ENCODE peak calls at places on chromosomes 1 and 21, in nine cellular contexts. One of them, this sample, is unnamed.

GRCh38 chr1:154595621-154596020 is 12.4 kb downstream of the ADAR start:
- DNase-seq in pancreas: no peak
- DNase-seq in A673: no peak
- DNase-seq in HepG2: no peak
- DNase-seq in epithelial cell of esophagus: peak
- DNase-seq in gastrocnemius medialis: no peak
- DNase-seq in body of pancreas: no peak
- DNase-seq in GM23248: peak
- DNase-seq in lower leg skin: no peak
- DNase-seq in this sample: no peak

GRCh38 chr1:221565718-221566117 is 176.2 kb downstream of the DUSP10 start:
- DNase-seq in pancreas: no peak
- DNase-seq in A673: no peak
- DNase-seq in HepG2: no peak
- DNase-seq in epithelial cell of esophagus: no peak
- DNase-seq in gastrocnemius medialis: peak
- DNase-seq in body of pancreas: no peak
- DNase-seq in GM23248: no peak
- DNase-seq in lower leg skin: no peak
- DNase-seq in this sample: no peak

GRCh38 chr1:89605692-89606091 is 27.2 kb upstream of the LRRC8C start:
- DNase-seq in pancreas: no peak
- DNase-seq in A673: no peak
- DNase-seq in HepG2: peak
- DNase-seq in epithelial cell of esophagus: peak
- DNase-seq in gastrocnemius medialis: no peak
- DNase-seq in body of pancreas: no peak
- DNase-seq in GM23248: peak
- DNase-seq in lower leg skin: no peak
- DNase-seq in this sample: no peak

GRCh38 chr1:76957961-76958360 is 90.7 kb downstream of the ST6GALNAC5 start:
- DNase-seq in pancreas: no peak
- DNase-seq in A673: no peak
- DNase-seq in HepG2: no peak
- DNase-seq in epithelial cell of esophagus: no peak
- DNase-seq in gastrocnemius medialis: no peak
- DNase-seq in body of pancreas: no peak
- DNase-seq in GM23248: no peak
- DNase-seq in lower leg skin: no peak
- DNase-seq in this sample: no peak

GRCh38 chr1:32817815-32818786 is 648 bp downstream of the S100PBP start:
- DNase-seq in pancreas: peak
- DNase-seq in A673: peak
- DNase-seq in HepG2: peak
- DNase-seq in epithelial cell of esophagus: peak
- DNase-seq in gastrocnemius medialis: peak
- DNase-seq in body of pancreas: peak
- DNase-seq in GM23248: peak
- DNase-seq in lower leg skin: peak
- DNase-seq in this sample: peak

GRCh38 chr1:175221548-175222175 is 29.1 kb upstream of the KIAA0040 start:
- DNase-seq in pancreas: peak
- DNase-seq in A673: no peak
- DNase-seq in HepG2: no peak
- DNase-seq in epithelial cell of esophagus: peak
- DNase-seq in gastrocnemius medialis: no peak
- DNase-seq in body of pancreas: peak
- DNase-seq in GM23248: peak
- DNase-seq in lower leg skin: no peak
- DNase-seq in this sample: no peak

GRCh38 chr1:89545264-89546038 is 20.8 kb downstream of the LRRC8B start:
- DNase-seq in pancreas: no peak
- DNase-seq in A673: no peak
- DNase-seq in HepG2: no peak
- DNase-seq in epithelial cell of esophagus: peak
- DNase-seq in gastrocnemius medialis: no peak
- DNase-seq in body of pancreas: no peak
- DNase-seq in GM23248: peak
- DNase-seq in lower leg skin: no peak
- DNase-seq in this sample: no peak

GRCh38 chr1:28374297-28374696 is 4.8 kb downstream of the PHACTR4 start:
- DNase-seq in pancreas: no peak
- DNase-seq in A673: no peak
- DNase-seq in HepG2: no peak
- DNase-seq in epithelial cell of esophagus: peak
- DNase-seq in gastrocnemius medialis: no peak
- DNase-seq in body of pancreas: no peak
- DNase-seq in GM23248: peak
- DNase-seq in lower leg skin: no peak
- DNase-seq in this sample: no peak

GRCh38 chr1:58816072-58816746 is 32.4 kb upstream of the JUN start:
- DNase-seq in pancreas: peak
- DNase-seq in A673: peak
- DNase-seq in HepG2: peak
- DNase-seq in epithelial cell of esophagus: peak
- DNase-seq in gastrocnemius medialis: peak
- DNase-seq in body of pancreas: peak
- DNase-seq in GM23248: peak
- DNase-seq in lower leg skin: peak
- DNase-seq in this sample: peak

GRCh38 chr1:218557731-218558130 is 212.6 kb downstream of the TGFB2 start:
- DNase-seq in pancreas: peak
- DNase-seq in A673: peak
- DNase-seq in HepG2: no peak
- DNase-seq in epithelial cell of esophagus: peak
- DNase-seq in gastrocnemius medialis: no peak
- DNase-seq in body of pancreas: peak
- DNase-seq in GM23248: no peak
- DNase-seq in lower leg skin: no peak
- DNase-seq in this sample: no peak

GRCh38 chr21:16742116-16742515 is 770.7 kb upstream of the CXADR start:
- DNase-seq in pancreas: no peak
- DNase-seq in A673: no peak
- DNase-seq in HepG2: no peak
- DNase-seq in epithelial cell of esophagus: no peak
- DNase-seq in gastrocnemius medialis: no peak
- DNase-seq in body of pancreas: peak
- DNase-seq in GM23248: no peak
- DNase-seq in lower leg skin: peak
- DNase-seq in this sample: no peak

GRCh38 chr21:14040386-14040785 is 170.4 kb downstream of the LIPI start:
- DNase-seq in pancreas: no peak
- DNase-seq in A673: no peak
- DNase-seq in HepG2: no peak
- DNase-seq in epithelial cell of esophagus: no peak
- DNase-seq in gastrocnemius medialis: no peak
- DNase-seq in body of pancreas: no peak
- DNase-seq in GM23248: no peak
- DNase-seq in lower leg skin: no peak
- DNase-seq in this sample: no peak

GRCh38 chr1:58837886-58838285 is 54.0 kb upstream of the JUN start:
- DNase-seq in pancreas: no peak
- DNase-seq in A673: no peak
- DNase-seq in HepG2: no peak
- DNase-seq in epithelial cell of esophagus: no peak
- DNase-seq in gastrocnemius medialis: no peak
- DNase-seq in body of pancreas: no peak
- DNase-seq in GM23248: no peak
- DNase-seq in lower leg skin: no peak
- DNase-seq in this sample: no peak

GRCh38 chr1:58620259-58620658 is 43.2 kb upstream of the TACSTD2 start:
- DNase-seq in pancreas: peak
- DNase-seq in A673: no peak
- DNase-seq in HepG2: peak
- DNase-seq in epithelial cell of esophagus: peak
- DNase-seq in gastrocnemius medialis: no peak
- DNase-seq in body of pancreas: peak
- DNase-seq in GM23248: no peak
- DNase-seq in lower leg skin: no peak
- DNase-seq in this sample: no peak

GRCh38 chr1:227869281-227869842 is 53.9 kb downstream of the PRSS38 start:
- DNase-seq in pancreas: no peak
- DNase-seq in A673: no peak
- DNase-seq in HepG2: no peak
- DNase-seq in epithelial cell of esophagus: no peak
- DNase-seq in gastrocnemius medialis: no peak
- DNase-seq in body of pancreas: no peak
- DNase-seq in GM23248: peak
- DNase-seq in lower leg skin: no peak
- DNase-seq in this sample: no peak

GRCh38 chr1:245686446-245687030 is 531.8 kb downstream of the KIF26B start:
- DNase-seq in pancreas: no peak
- DNase-seq in A673: no peak
- DNase-seq in HepG2: no peak
- DNase-seq in epithelial cell of esophagus: no peak
- DNase-seq in gastrocnemius medialis: no peak
- DNase-seq in body of pancreas: no peak
- DNase-seq in GM23248: no peak
- DNase-seq in lower leg skin: no peak
- DNase-seq in this sample: no peak

GRCh38 chr1:64110924-64111777 is 92.3 kb upstream of the UBE2U start:
- DNase-seq in pancreas: no peak
- DNase-seq in A673: no peak
- DNase-seq in HepG2: no peak
- DNase-seq in epithelial cell of esophagus: no peak
- DNase-seq in gastrocnemius medialis: no peak
- DNase-seq in body of pancreas: no peak
- DNase-seq in GM23248: peak
- DNase-seq in lower leg skin: no peak
- DNase-seq in this sample: no peak

GRCh38 chr1:64111787-64112186 is 91.6 kb upstream of the UBE2U start:
- DNase-seq in pancreas: no peak
- DNase-seq in A673: no peak
- DNase-seq in HepG2: no peak
- DNase-seq in epithelial cell of esophagus: peak
- DNase-seq in gastrocnemius medialis: no peak
- DNase-seq in body of pancreas: no peak
- DNase-seq in GM23248: peak
- DNase-seq in lower leg skin: no peak
- DNase-seq in this sample: no peak

GRCh38 chr1:64107041-64107440 is 96.4 kb upstream of the UBE2U start:
- DNase-seq in pancreas: no peak
- DNase-seq in A673: no peak
- DNase-seq in HepG2: no peak
- DNase-seq in epithelial cell of esophagus: no peak
- DNase-seq in gastrocnemius medialis: no peak
- DNase-seq in body of pancreas: no peak
- DNase-seq in GM23248: no peak
- DNase-seq in lower leg skin: no peak
- DNase-seq in this sample: no peak

GRCh38 chr1:64112281-64112680 is 91.1 kb upstream of the UBE2U start:
- DNase-seq in pancreas: no peak
- DNase-seq in A673: no peak
- DNase-seq in HepG2: no peak
- DNase-seq in epithelial cell of esophagus: peak
- DNase-seq in gastrocnemius medialis: no peak
- DNase-seq in body of pancreas: no peak
- DNase-seq in GM23248: peak
- DNase-seq in lower leg skin: no peak
- DNase-seq in this sample: no peak

DNA sequence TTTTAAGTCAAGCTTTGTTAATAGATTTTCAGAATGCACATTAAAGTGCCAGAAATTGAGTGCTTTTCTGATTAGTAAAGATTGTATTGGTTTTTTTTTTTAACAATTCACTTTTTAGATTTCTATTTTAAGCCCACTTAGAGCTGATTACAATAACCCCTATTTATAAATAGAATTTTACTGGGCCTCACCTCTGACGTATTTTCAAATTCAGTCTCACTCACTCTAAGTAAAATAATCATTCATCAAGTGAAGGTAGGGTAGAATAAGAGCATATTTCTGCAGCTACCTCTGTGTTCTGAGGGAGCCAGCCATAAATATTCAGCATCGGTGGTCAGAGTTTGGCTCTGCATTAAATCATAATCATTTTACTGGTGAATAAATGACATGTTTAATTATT is 95.8 kb upstream of the UBE2U start:
- DNase-seq in pancreas: no peak
- DNase-seq in A673: no peak
- DNase-seq in HepG2: no peak
- DNase-seq in epithelial cell of esophagus: no peak
- DNase-seq in gastrocnemius medialis: no peak
- DNase-seq in body of pancreas: no peak
- DNase-seq in GM23248: no peak
- DNase-seq in lower leg skin: no peak
- DNase-seq in this sample: no peak
- H3K4me3 ChIP-seq in pancreas: no peak
- H3K4me3 ChIP-seq in A673: no peak
- H3K4me3 ChIP-seq in HepG2: no peak
- H3K4me3 ChIP-seq in epithelial cell of esophagus: no peak
- H3K4me3 ChIP-seq in gastrocnemius medialis: no peak
- H3K4me3 ChIP-seq in body of pancreas: no peak
- H3K4me3 ChIP-seq in GM23248: no peak
- H3K4me3 ChIP-seq in lower leg skin: no peak
- H3K4me3 ChIP-seq in this sample: no peak

GRCh38 chr1:25197235-25197930 is 34.9 kb downstream of the SYF2 start:
- DNase-seq in pancreas: no peak
- DNase-seq in A673: no peak
- DNase-seq in HepG2: peak
- DNase-seq in epithelial cell of esophagus: no peak
- DNase-seq in gastrocnemius medialis: no peak
- DNase-seq in body of pancreas: no peak
- DNase-seq in GM23248: no peak
- DNase-seq in lower leg skin: no peak
- DNase-seq in this sample: no peak
- H3K4me3 ChIP-seq in pancreas: no peak
- H3K4me3 ChIP-seq in A673: no peak
- H3K4me3 ChIP-seq in HepG2: peak
- H3K4me3 ChIP-seq in epithelial cell of esophagus: no peak
- H3K4me3 ChIP-seq in gastrocnemius medialis: no peak
- H3K4me3 ChIP-seq in body of pancreas: no peak
- H3K4me3 ChIP-seq in GM23248: no peak
- H3K4me3 ChIP-seq in lower leg skin: no peak
- H3K4me3 ChIP-seq in this sample: no peak

GRCh38 chr21:43721939-43722338 is 3.0 kb downstream of the PDXK start:
- DNase-seq in pancreas: no peak
- DNase-seq in A673: no peak
- DNase-seq in HepG2: no peak
- DNase-seq in epithelial cell of esophagus: no peak
- DNase-seq in gastrocnemius medialis: no peak
- DNase-seq in body of pancreas: no peak
- DNase-seq in GM23248: no peak
- DNase-seq in lower leg skin: no peak
- DNase-seq in this sample: no peak
- H3K4me3 ChIP-seq in pancreas: peak
- H3K4me3 ChIP-seq in A673: no peak
- H3K4me3 ChIP-seq in HepG2: no peak
- H3K4me3 ChIP-seq in epithelial cell of esophagus: peak
- H3K4me3 ChIP-seq in gastrocnemius medialis: no peak
- H3K4me3 ChIP-seq in body of pancreas: no peak
- H3K4me3 ChIP-seq in GM23248: no peak
- H3K4me3 ChIP-seq in lower leg skin: no peak
- H3K4me3 ChIP-seq in this sample: peak

DNA sequence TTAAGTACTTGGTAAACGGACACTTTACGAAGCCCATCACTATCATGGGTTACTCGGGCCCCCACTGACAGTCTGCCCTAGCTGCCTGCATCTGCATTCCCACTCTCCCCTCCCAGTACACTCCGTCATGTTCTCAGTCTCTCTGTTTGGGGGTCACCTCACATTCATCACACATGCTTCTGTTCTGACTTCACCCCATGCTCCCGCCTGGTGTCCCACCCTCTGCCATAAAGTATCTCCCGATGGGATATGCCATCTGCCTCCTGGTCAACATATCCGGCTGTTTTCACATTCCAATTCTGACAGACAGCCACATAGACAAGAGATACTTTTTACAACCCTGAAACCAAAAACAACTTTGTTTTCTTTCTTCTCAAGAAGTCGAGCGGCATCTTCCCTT is 1.0 kb downstream of the OLFML2B start:
- DNase-seq in pancreas: no peak
- DNase-seq in A673: no peak
- DNase-seq in HepG2: no peak
- DNase-seq in epithelial cell of esophagus: no peak
- DNase-seq in gastrocnemius medialis: no peak
- DNase-seq in body of pancreas: no peak
- DNase-seq in GM23248: no peak
- DNase-seq in lower leg skin: no peak
- DNase-seq in this sample: no peak
- H3K4me3 ChIP-seq in pancreas: no peak
- H3K4me3 ChIP-seq in A673: no peak
- H3K4me3 ChIP-seq in HepG2: no peak
- H3K4me3 ChIP-seq in epithelial cell of esophagus: no peak
- H3K4me3 ChIP-seq in gastrocnemius medialis: no peak
- H3K4me3 ChIP-seq in body of pancreas: no peak
- H3K4me3 ChIP-seq in GM23248: peak
- H3K4me3 ChIP-seq in lower leg skin: no peak
- H3K4me3 ChIP-seq in this sample: peak